ENCODE peak calls at places on chromosomes 11 and 22, in nine cellular contexts. O is EL; M is occipital lobe; Y is effector CD4-positive, alpha-beta T cell; Z is NCI-H1417; N is cardiac fibroblast; I is AG09319; U is pancreas; D is NCI-H2081. J is an unnamed sample.
A peak's percentile ranks its signal among the peaks of the same experiment; 100 is the strongest.

GRCh38 chr11:118046964-118047700 is 29.7 kb upstream of the TMPRSS4 start:
- DNase-seq in O (no peak), M (no peak), Y (no peak), Z (no peak), N (no peak), I (no peak), U (no peak), D (no peak), J (no peak)

GRCh38 chr22:39220450-39220849 is 24.3 kb downstream of the PDGFB start:
- DNase-seq in O (no peak), M (no peak), Y (no peak), Z (no peak), N (no peak), I (no peak), U (no peak), D (no peak), J (no peak)

GRCh38 chr11:32456864-32457263 is 21.5 kb upstream of the WT1 start:
- DNase-seq in O (no peak), M (no peak), Y (no peak), Z (no peak), N (no peak), I (no peak), U (no peak), D (no peak), J (no peak)

GRCh38 chr11:118565062-118565461 is 669 bp downstream of the IFT46 start:
- DNase-seq in O (peak; percentile 6), M (peak; percentile 17), Y (no peak), Z (no peak), N (peak; percentile 53), I (no peak), U (no peak), D (no peak), J (no peak)

GRCh38 chr11:57491371-57492061 is 24.0 kb downstream of the SLC43A1 start:
- DNase-seq in O (peak; percentile 44), M (no peak), Y (peak; percentile 24), Z (no peak), N (peak; percentile 52), I (no peak), U (no peak), D (peak; percentile 4), J (peak; percentile 39)

GRCh38 chr22:22519591-22519990 is 479 bp downstream of the ZNF280A start:
- DNase-seq in O (no peak), M (no peak), Y (no peak), Z (no peak), N (no peak), I (no peak), U (no peak), D (no peak), J (no peak)

GRCh38 chr11:80327971-80328614 is 887.3 kb upstream of the TENM4 start:
- DNase-seq in O (no peak), M (no peak), Y (no peak), Z (no peak), N (no peak), I (no peak), U (no peak), D (no peak), J (no peak)

GRCh38 chr11:45041556-45041955 is 90.9 kb upstream of the TP53I11 start:
- DNase-seq in O (no peak), M (peak; percentile 52), Y (no peak), Z (peak; percentile 61), N (no peak), I (no peak), U (no peak), D (peak; percentile 99), J (no peak)

GRCh38 chr11:66564538-66564937 is 3.9 kb downstream of the CTSF start:
- DNase-seq in O (no peak), M (no peak), Y (no peak), Z (no peak), N (no peak), I (no peak), U (no peak), D (no peak), J (no peak)

GRCh38 chr11:59666969-59667368 is 1.9 kb downstream of the PATL1 start:
- DNase-seq in O (peak; percentile 37), M (no peak), Y (no peak), Z (no peak), N (peak; percentile 40), I (peak; percentile 18), U (no peak), D (no peak), J (no peak)

GRCh38 chr22:27663812-27664211 is 137.7 kb downstream of the MN1 start:
- DNase-seq in O (no peak), M (no peak), Y (no peak), Z (no peak), N (no peak), I (no peak), U (no peak), D (no peak), J (peak; percentile 86)

GRCh38 chr22:48919851-48920589 is 907.7 kb downstream of the BRD1 start:
- DNase-seq in O (no peak), M (no peak), Y (no peak), Z (no peak), N (no peak), I (no peak), U (no peak), D (no peak), J (no peak)

GRCh38 chr11:17257200-17257599 is 19.3 kb upstream of the NUCB2 start:
- DNase-seq in O (peak; percentile 63), M (no peak), Y (no peak), Z (no peak), N (peak; percentile 76), I (no peak), U (no peak), D (no peak), J (no peak)

GRCh38 chr22:36839356-36840073 is 21.3 kb upstream of the NCF4 start:
- DNase-seq in O (peak; percentile 41), M (no peak), Y (no peak), Z (no peak), N (peak; percentile 10), I (no peak), U (no peak), D (no peak), J (no peak)

GRCh38 chr22:22748297-22748743 is 103.9 kb downstream of the GGTLC2 start:
- DNase-seq in O (peak; percentile 45), M (no peak), Y (peak; percentile 19), Z (peak; percentile 30), N (peak; percentile 68), I (peak; percentile 14), U (peak; percentile 12), D (peak; percentile 11), J (peak; percentile 38)

GRCh38 chr11:1238767-1239595 is 16.1 kb downstream of the MUC5B start:
- DNase-seq in O (no peak), M (no peak), Y (no peak), Z (no peak), N (no peak), I (no peak), U (peak; percentile 59), D (no peak), J (no peak)

GRCh38 chr22:45612940-45613339 is 58.7 kb upstream of the ATXN10 start:
- DNase-seq in O (no peak), M (no peak), Y (no peak), Z (no peak), N (peak; percentile 49), I (no peak), U (no peak), D (no peak), J (no peak)

GRCh38 chr11:79244175-79244804 is 196.5 kb downstream of the TENM4 start:
- DNase-seq in O (peak; percentile 63), M (no peak), Y (no peak), Z (no peak), N (peak; percentile 92), I (peak; percentile 61), U (no peak), D (no peak), J (no peak)

GRCh38 chr11:45185228-45185729 is 38.8 kb downstream of the PRDM11 start:
- DNase-seq in O (no peak), M (no peak), Y (no peak), Z (no peak), N (no peak), I (no peak), U (no peak), D (no peak), J (no peak)

GRCh38 chr11:68643576-68643975 is 40.8 kb upstream of the GAL start:
- DNase-seq in O (no peak), M (no peak), Y (no peak), Z (no peak), N (peak; percentile 36), I (no peak), U (no peak), D (no peak), J (no peak)

J was measured in endothelial cell of umbilical vein.